ENCODE peak calls at places on chromosomes 4 and X, in four cellular contexts. S, B, A and W are unnamed samples.

GRCh38 chr4:77818667-77819408 is at the start of gene CNOT6L:
- DNase-seq in S (peak), A (peak), B (peak), W (peak)

GRCh38 chr4:40056722-40057539 is at the start of gene N4BP2:
- DNase-seq in B (peak), S (peak), A (peak), W (peak)

GRCh38 chr4:7970031-7970946 is 30.6 kb upstream of the AFAP1 start:
- DNase-seq in B (no peak), A (no peak), S (no peak), W (peak)

GRCh38 chr4:151540728-151541437 is 131.9 kb downstream of the FHIP1A start:
- DNase-seq in S (peak), A (no peak), B (no peak), W (no peak)

GRCh38 chr4:6239486-6239885 is 30.2 kb upstream of the WFS1 start:
- DNase-seq in B (no peak), A (no peak), S (no peak), W (no peak)

GRCh38 chrX:64204252-64204651 is 1.3 kb downstream of the AMER1 start:
- DNase-seq in B (no peak), A (no peak), S (no peak), W (no peak)

GRCh38 chr4:182113774-182114173 is 129.4 kb upstream of the TENM3 start:
- DNase-seq in B (no peak), S (no peak), A (no peak), W (no peak)

GRCh38 chr4:41359069-41359769 is 102.5 kb downstream of the UCHL1 start:
- DNase-seq in S (no peak), A (peak), B (no peak), W (no peak)

GRCh38 chr4:139171878-139172691 is 4.9 kb downstream of the ELF2 start:
- DNase-seq in B (no peak), S (peak), A (no peak), W (no peak)

GRCh38 chr4:6577409-6577808 is 2.4 kb downstream of the MAN2B2 start:
- DNase-seq in S (no peak), B (no peak), A (no peak), W (no peak)

GRCh38 chr4:148515248-148515647 is 73.0 kb upstream of the NR3C2 start:
- DNase-seq in B (no peak), A (no peak), S (peak), W (no peak)

GRCh38 chr4:87848622-87849351 is 16.0 kb downstream of the MEPE start:
- DNase-seq in B (no peak), A (peak), S (peak), W (peak)

GRCh38 chr4:180058731-180059215 is 2184.4 kb upstream of the TENM3 start:
- DNase-seq in B (peak), A (peak), S (no peak), W (no peak)

GRCh38 chr4:138013625-138014024 is 228.5 kb downstream of the SLC7A11 start:
- DNase-seq in S (no peak), B (no peak), A (no peak), W (no peak)

GRCh38 chr4:138007572-138007971 is 234.6 kb downstream of the SLC7A11 start:
- DNase-seq in S (no peak), A (no peak), B (no peak), W (no peak)

GRCh38 chrX:75229774-75230173 is 44.1 kb upstream of the UPRT start:
- DNase-seq in A (no peak), S (no peak), B (no peak), W (no peak)

GRCh38 chr4:31461425-31461824 is 741.3 kb downstream of the PCDH7 start:
- DNase-seq in B (no peak), A (no peak), S (no peak), W (no peak)

GRCh38 chr4:4862665-4863482 is 3.4 kb downstream of the MSX1 start:
- DNase-seq in A (no peak), S (no peak), B (no peak), W (no peak)

GRCh38 chrX:16212436-16212835 is 45.2 kb downstream of the MAGEB17 start:
- DNase-seq in A (no peak), S (no peak), B (no peak), W (no peak)

GRCh38 chr4:15920723-15921591 is 17.6 kb downstream of the FGFBP1 start:
- DNase-seq in S (peak), B (no peak), A (no peak), W (no peak)

GRCh38 chr4:154560824-154561231 is 2.0 kb upstream of the FGB start:
- DNase-seq in S (peak), B (no peak), A (no peak), W (no peak)

GRCh38 chr4:127832585-127832984 is 48.1 kb upstream of the PLK4 start:
- DNase-seq in A (no peak), B (no peak), S (no peak), W (no peak)

GRCh38 chr4:185456131-185456530 is 15.4 kb downstream of the CCDC110 start:
- DNase-seq in B (no peak), S (no peak), A (no peak), W (no peak)

GRCh38 chrX:44344194-44344593 is 722 bp upstream of the EFHC2 start:
- DNase-seq in S (no peak), A (no peak), B (no peak), W (peak)

GRCh38 chrX:140701480-140701879 is 8.1 kb upstream of the LINC00632 start:
- DNase-seq in S (no peak), A (no peak), B (no peak), W (no peak)

GRCh38 chr4:130419576-130419975 is 1323.6 kb downstream of the C4orf33 start:
- DNase-seq in B (no peak), A (no peak), S (peak), W (no peak)

GRCh38 chr4:41658106-41658505 is 90.4 kb downstream of the PHOX2B start:
- DNase-seq in B (no peak), A (no peak), S (no peak), W (no peak)

GRCh38 chrX:107935664-107936433 is 46.3 kb downstream of the TEX13B start:
- DNase-seq in A (no peak), B (no peak), S (peak), W (no peak)

GRCh38 chr4:24105183-24106039 is 215.6 kb upstream of the PPARGC1A start:
- DNase-seq in S (peak), B (no peak), A (no peak), W (no peak)

GRCh38 chr4:110540606-110541440 is 64.9 kb downstream of the ENPEP start:
- DNase-seq in B (no peak), A (no peak), S (peak), W (no peak)

GRCh38 chr4:39928538-39928937 is 49.2 kb downstream of the PDS5A start:
- DNase-seq in B (no peak), A (no peak), S (no peak), W (no peak)

GRCh38 chr4:126242679-126243390 is 928.1 kb downstream of the FAT4 start:
- DNase-seq in S (no peak), B (no peak), A (no peak), W (no peak)

GRCh38 chr4:19324175-19324574 is 927.5 kb upstream of the SLIT2 start:
- DNase-seq in S (no peak), A (no peak), B (no peak), W (no peak)

GRCh38 chr4:8221476-8221875 is 22.4 kb downstream of the SH3TC1 start:
- DNase-seq in A (no peak), B (no peak), S (peak), W (no peak)

GRCh38 chr4:24511371-24512063 is 72.8 kb downstream of the DHX15 start:
- DNase-seq in B (no peak), A (no peak), S (no peak), W (no peak)

GRCh38 chrX:137545711-137546651 is 19.9 kb upstream of the ZIC3 start:
- DNase-seq in S (no peak), A (no peak), B (no peak), W (no peak)

DNA sequence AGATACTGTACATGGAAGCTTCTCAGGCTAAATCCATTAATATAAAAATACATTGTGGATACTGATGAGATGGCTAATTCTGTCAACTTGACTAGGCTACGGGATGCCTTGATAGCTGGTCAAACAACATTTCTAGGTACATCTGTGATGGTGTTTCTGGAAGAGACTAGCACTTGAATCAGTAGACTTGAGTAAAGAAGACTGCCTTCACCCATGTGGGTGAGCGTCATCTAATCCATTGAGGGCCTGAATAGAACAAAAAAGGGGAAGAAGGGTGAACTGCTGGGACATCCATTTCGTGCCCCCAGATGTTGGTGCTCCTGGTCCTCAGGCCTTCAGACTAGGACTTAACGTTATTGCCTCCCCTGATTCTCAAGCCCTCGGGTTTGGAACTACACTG is 3.7 kb upstream of the SRP72 start:
- DNase-seq in S (no peak), A (no peak), B (no peak), W (no peak)
- TF ChIP-seq CTCF in S (no peak), A (no peak), B (no peak), W (no peak)

GRCh38 chr4:153432971-153433752 is 33.0 kb upstream of the TMEM131L start:
- DNase-seq in S (peak), B (no peak), A (peak), W (peak)
- TF ChIP-seq CTCF in S (peak), B (peak), A (peak), W (peak)

DNA sequence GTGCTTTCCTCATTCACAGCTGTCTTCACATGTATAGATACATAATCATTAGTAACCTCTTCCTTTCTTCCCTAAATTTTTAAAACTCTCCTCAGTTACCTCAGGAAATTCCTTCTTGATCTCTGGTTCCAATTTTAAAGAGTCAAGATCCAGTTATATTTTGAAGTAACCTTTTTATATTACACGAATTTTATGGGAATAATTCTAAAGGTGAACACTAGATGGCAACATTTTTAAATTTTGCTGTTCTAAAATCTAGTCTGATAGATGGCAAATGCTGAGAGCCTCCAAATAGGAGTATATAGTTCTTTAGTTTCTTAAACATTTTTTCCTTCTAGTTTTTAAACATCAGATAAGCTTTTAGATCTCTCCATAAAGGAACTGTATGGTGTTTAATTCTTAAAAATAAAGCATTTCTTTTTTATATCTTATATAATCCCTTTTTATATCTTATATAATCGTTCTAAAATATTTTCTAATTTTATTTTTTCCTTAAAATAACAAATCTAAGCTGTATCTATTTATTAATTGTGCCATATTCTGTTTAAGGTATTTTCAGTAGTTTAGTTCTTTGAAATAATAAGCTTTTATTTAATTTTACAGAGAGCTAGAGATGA is 37.9 kb upstream of the PAPSS1 start:
- DNase-seq in B (no peak), A (no peak), S (no peak), W (no peak)
- TF ChIP-seq CTCF in B (peak), A (no peak), S (peak), W (peak)

GRCh38 chr4:521636-522330 is 22.8 kb downstream of the PIGG start:
- DNase-seq in A (no peak), S (no peak), B (no peak), W (no peak)
- TF ChIP-seq CTCF in A (no peak), S (no peak), B (no peak), W (no peak)

GRCh38 chrX:10326578-10326977 is 169.8 kb downstream of the CLCN4 start:
- DNase-seq in S (peak), A (peak), B (no peak), W (no peak)
- TF ChIP-seq CTCF in S (peak), A (peak), B (no peak), W (no peak)

GRCh38 chrX:110421499-110422455 is 63.1 kb downstream of the RTL9 start:
- DNase-seq in S (no peak), B (no peak), A (no peak), W (no peak)

GRCh38 chrX:110428144-110428543 is 69.5 kb downstream of the RTL9 start:
- DNase-seq in A (no peak), B (no peak), S (no peak), W (no peak)

GRCh38 chrX:110427076-110427475 is 68.4 kb downstream of the RTL9 start:
- DNase-seq in S (no peak), B (no peak), A (no peak), W (no peak)

GRCh38 chrX:110420771-110421498 is 62.3 kb downstream of the RTL9 start:
- DNase-seq in B (no peak), S (no peak), A (no peak), W (no peak)

DNA sequence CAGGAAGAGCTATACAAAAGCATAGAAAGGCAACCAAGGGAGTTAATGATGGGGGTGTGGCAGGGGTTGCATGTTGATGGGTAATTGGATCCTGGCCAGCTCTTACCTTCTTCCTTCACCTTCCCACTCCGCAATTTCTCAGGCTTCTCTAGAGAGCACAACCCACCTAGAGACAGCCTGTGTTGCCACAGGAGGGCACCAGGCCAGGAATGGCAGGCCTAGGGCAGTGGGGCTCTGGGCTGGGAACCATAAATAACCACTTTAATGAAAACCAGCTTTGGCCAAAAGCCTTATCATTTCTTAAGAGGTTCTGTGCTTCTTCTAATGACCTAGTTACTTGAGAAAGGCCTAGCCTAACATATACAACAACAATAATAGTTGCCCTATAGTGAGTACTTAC is 66.6 kb downstream of the RTL9 start:
- DNase-seq in S (no peak), B (no peak), A (no peak), W (no peak)
- TF ChIP-seq CTCF in S (no peak), B (no peak), A (no peak), W (no peak)

GRCh38 chr4:119212964-119213606 is 572 bp downstream of the USP53 start:
- DNase-seq in A (peak), S (peak), B (peak), W (peak)
- TF ChIP-seq CTCF in A (peak), S (peak), B (peak), W (peak)

GRCh38 chrX:79156818-79157217 is 12.3 kb downstream of the GPR174 start:
- DNase-seq in A (no peak), S (no peak), B (no peak), W (no peak)

GRCh38 chrX:79162076-79162475 is 17.6 kb downstream of the GPR174 start:
- DNase-seq in S (no peak), B (no peak), A (no peak), W (no peak)

GRCh38 chrX:79161655-79162054 is 17.2 kb downstream of the GPR174 start:
- DNase-seq in A (no peak), B (no peak), S (no peak), W (peak)

GRCh38 chrX:79154612-79155358 is 10.3 kb downstream of the GPR174 start:
- DNase-seq in A (no peak), S (no peak), B (no peak), W (no peak)

DNA sequence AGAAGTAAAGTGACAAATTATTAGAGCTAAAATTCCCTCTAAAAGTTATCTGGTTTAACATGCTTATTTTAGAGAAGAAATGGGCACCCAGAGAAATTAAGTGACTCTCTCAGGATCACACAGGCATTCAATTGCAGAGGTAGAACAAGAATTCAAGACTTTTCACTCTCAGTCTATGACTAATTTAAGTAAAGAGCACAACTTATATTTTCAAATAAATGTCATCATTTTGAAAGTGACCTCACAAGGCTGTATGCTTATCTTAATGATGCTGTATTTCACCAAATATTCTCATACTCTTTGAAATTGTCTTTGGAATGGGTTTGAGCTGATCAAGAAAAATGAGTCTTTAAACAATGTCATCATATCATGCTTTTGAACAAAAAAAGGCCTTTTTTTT is 15.3 kb downstream of the GPR174 start:
- DNase-seq in A (no peak), B (no peak), S (no peak), W (no peak)
- TF ChIP-seq CTCF in A (no peak), B (no peak), S (no peak), W (no peak)

DNA sequence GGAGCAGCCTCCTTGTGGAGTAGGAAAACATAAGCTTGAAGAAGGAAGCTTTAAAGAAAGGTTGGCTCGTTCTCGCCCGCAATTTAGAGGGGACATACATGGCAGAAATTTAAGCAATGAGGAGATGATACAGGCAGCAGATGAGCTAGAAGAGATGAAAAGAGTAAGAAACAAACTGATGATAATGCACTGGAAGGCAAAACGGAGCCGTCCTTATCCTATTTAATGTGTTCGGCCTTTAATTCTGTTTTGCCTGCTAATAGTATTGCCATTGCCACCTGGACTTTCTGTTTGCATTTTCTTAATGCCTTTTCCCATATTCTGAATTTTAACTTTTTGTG is 1.4 kb downstream of the TCEAL1 start:
- DNase-seq in B (no peak), A (no peak), S (no peak), W (no peak)
- TF ChIP-seq CTCF in B (no peak), A (no peak), S (no peak), W (no peak)